ENCODE peak calls at places on chromosomes 16 and 17, in four cellular contexts. M is kidney epithelial cell, D is neural crest cell, H is esophagus squamous epithelium. U is an unnamed sample.

GRCh38 chr17:83191388-83192160 is 112.2 kb downstream of the METRNL start:
- DNase-seq in M (no peak), D (no peak), H (no peak), U (no peak)

GRCh38 chr16:10880609-10881452 is 3.8 kb downstream of the CIITA start:
- DNase-seq in M (no peak), D (no peak), H (no peak), U (no peak)

GRCh38 chr16:81463296-81463890 is 18.8 kb downstream of the CMIP start:
- DNase-seq in M (no peak), D (no peak), H (no peak), U (no peak)

GRCh38 chr16:21722771-21723460 is 59.1 kb downstream of the OTOA start:
- DNase-seq in M (no peak), D (no peak), H (no peak), U (no peak)

GRCh38 chr16:21169249-21169981 is 10.9 kb downstream of the LDAF1 start:
- DNase-seq in M (no peak), D (no peak), H (no peak), U (no peak)

GRCh38 chr17:16662936-16663335 is 9.3 kb upstream of the ZNF624 start:
- DNase-seq in M (no peak), D (no peak), H (no peak), U (peak; percentile 15)

GRCh38 chr16:71807905-71808592 is 585 bp downstream of the AP1G1 start:
- DNase-seq in M (no peak), D (no peak), H (no peak), U (peak; percentile 31)

GRCh38 chr17:83171661-83172060 is 92.3 kb downstream of the METRNL start:
- DNase-seq in M (no peak), D (no peak), H (no peak), U (peak; percentile 19)

GRCh38 chr16:3182608-3183444 is 5.2 kb upstream of the OR1F1 start:
- DNase-seq in M (no peak), D (peak; percentile 75), H (no peak), U (no peak)

GRCh38 chr17:17498606-17499301 is 2.6 kb upstream of the RASD1 start:
- DNase-seq in M (no peak), D (no peak), H (no peak), U (no peak)

GRCh38 chr17:72117470-72117747 is 3.4 kb upstream of the SOX9 start:
- DNase-seq in M (no peak), D (no peak), H (no peak), U (no peak)

GRCh38 chr17:75517277-75517865 is 1.0 kb downstream of the TSEN54 start:
- DNase-seq in M (no peak), D (no peak), H (no peak), U (no peak)

GRCh38 chr16:61713787-61714186 is 322.5 kb downstream of the CDH8 start:
- DNase-seq in M (no peak), D (no peak), H (no peak), U (no peak)

GRCh38 chr17:66190738-66191606 is 961 bp downstream of the CEP112 start:
- DNase-seq in M (no peak), D (no peak), H (no peak), U (no peak)

GRCh38 chr16:66271074-66272060 is 95.1 kb upstream of the CDH5 start:
- DNase-seq in M (no peak), D (no peak), H (no peak), U (no peak)

DNA sequence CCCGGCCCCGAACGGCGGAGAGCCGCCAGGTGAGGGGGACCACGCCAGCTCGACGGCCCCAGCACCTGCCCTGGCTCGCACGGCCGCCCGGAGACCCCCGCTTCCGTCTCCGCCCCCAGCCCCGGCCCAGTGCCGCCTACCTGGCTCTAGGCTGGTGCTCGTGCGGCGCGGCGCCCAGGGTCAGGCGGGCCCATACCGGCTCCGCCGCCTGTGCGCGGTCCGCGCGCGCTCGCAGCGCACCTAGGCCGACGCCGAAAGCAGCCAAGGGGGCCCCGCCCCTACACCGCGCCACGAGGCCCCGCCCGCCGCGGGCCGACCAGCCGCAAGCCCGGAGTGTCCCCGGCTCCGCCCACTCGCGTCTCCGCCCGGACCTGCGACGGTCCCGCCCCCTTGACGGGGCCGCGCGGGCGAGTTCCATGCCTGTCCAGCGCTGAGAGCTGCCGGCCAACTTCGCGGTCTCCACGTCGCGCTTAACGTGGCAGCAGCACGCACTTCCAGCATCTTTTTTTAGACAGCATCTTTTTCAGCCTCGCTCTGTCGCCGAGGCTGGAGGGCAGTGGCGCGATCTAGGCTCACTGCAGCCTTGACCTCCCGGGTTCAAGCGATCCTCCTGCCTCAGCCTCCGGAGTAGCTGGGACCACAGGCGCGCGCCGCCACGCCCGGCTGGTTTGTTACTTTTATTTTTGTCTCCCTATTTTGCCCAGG is at the start of gene SLC25A39:
- DNase-seq in M (peak; percentile 58), D (peak; percentile 95), H (peak; percentile 66), U (peak; percentile 88)
- TF ChIP-seq CTCF in M (no peak), D (no peak), H (no peak), U (no peak)

GRCh38 chr17:61393550-61393903 is 6.1 kb upstream of the TBX2 start:
- DNase-seq in M (no peak), D (no peak), H (no peak), U (no peak)
- TF ChIP-seq CTCF in M (peak; percentile 29), D (peak; percentile 39), H (peak; percentile 32), U (no peak)

DNA sequence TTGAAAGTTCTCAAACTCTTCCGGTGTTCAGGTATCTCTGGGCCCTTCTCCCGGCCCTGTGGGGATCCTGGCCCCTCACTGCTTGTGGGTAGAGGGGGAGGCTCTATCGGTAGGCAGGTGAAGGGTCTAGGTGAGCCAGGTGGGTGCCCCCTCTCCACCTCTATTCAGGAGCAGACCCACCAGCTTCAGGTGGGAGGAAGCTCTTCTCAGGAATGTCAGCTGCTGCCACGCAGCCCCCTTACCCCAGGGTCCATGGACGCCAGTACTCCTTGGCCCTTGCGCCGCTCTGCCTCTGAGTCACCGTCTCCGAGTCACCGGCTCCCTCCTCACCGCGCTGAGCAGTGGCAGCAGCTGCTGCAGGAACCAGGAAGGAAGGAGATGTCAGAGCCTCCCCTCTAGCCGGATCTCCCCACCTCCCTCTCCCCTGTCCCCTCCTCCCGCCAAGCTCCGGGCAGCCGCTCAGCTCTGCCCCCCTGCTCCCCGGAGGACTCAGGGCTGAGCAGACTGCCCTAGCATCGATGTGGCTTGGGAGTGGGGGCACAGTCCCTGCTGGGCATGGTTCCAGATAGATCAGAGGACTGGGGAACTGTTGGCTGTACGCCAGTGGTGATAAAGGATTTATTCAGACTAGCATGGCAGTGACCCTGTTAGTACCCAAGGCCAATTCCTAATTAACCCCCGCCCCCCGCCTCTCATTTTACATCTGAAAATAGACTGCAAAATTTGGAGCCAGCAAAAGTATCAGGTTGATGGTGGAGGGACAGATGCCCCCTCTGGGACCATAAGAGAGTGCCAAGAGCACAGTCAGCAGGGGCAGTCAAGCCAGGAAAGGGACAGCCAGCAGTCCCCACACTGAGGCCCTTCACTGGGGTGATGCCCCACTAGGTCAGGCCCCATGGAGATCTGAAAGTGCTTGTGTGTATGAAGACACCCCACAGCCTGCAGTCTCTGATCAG is at the start of gene OSBPL7:
- DNase-seq in M (peak; percentile 73), D (peak; percentile 44), H (peak; percentile 33), U (peak; percentile 74)
- TF ChIP-seq CTCF in M (peak; percentile 30), D (no peak), H (no peak), U (peak; percentile 76)

DNA sequence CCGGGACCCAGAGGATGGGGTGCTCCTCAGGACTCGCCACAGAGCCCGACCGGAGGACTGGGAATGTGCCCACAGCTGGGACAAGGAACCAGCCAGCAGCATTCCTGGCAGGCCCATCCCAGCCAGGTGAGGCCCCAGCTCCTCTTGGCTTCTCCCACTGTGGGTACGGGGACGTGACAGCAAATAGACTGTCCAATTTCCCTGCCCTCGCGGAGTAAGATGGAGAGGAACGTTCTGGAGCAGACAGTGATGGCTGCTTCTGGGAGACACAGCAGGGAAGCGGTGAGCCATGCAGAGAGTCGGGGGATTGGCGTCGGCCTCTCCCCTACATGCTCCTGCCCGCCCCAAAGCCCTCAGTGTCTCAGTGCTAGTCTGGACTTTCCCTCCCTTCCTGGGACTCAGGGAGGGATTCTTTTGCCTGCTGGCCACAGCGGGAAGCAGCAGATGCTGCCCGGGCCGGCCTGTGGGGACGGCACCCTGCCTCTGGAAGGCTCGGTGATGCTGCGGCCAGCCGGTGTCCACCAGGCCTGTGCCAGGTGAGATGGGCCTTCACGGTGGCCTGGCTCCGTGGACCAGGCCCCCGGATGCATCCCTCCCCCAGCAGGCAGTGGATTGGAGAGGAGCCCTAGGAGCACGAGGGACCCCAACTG is 89.1 kb downstream of the SEC14L1 start:
- DNase-seq in M (no peak), D (no peak), H (no peak), U (no peak)
- TF ChIP-seq CTCF in M (no peak), D (no peak), H (no peak), U (no peak)

GRCh38 chr17:36151891-36152638 is 24.4 kb downstream of the TBC1D3B start:
- DNase-seq in M (no peak), D (no peak), H (no peak), U (no peak)

GRCh38 chr17:36148559-36149295 is 27.7 kb downstream of the TBC1D3B start:
- DNase-seq in M (no peak), D (peak; percentile 78), H (no peak), U (peak; percentile 91)

GRCh38 chr17:36147601-36148000 is 28.8 kb downstream of the TBC1D3B start:
- DNase-seq in M (no peak), D (no peak), H (no peak), U (no peak)

GRCh38 chr17:36152639-36153120 is 23.8 kb downstream of the TBC1D3B start:
- DNase-seq in M (no peak), D (no peak), H (no peak), U (no peak)

GRCh38 chr17:36149296-36149820 is 27.1 kb downstream of the TBC1D3B start:
- DNase-seq in M (no peak), D (no peak), H (no peak), U (no peak)
- TF ChIP-seq CTCF in M (no peak), D (peak; percentile 10), H (no peak), U (peak; percentile 80)

GRCh38 chr17:50620237-50620636 is 14.4 kb upstream of the ABCC3 start:
- DNase-seq in M (no peak), D (no peak), H (no peak), U (no peak)

GRCh38 chr17:50621562-50621961 is 13.1 kb upstream of the ABCC3 start:
- DNase-seq in M (no peak), D (no peak), H (no peak), U (no peak)

GRCh38 chr17:50619489-50619888 is 15.2 kb upstream of the ABCC3 start:
- DNase-seq in M (no peak), D (no peak), H (no peak), U (no peak)

GRCh38 chr17:50618941-50619340 is 15.7 kb upstream of the ABCC3 start:
- DNase-seq in M (no peak), D (no peak), H (no peak), U (no peak)

GRCh38 chr17:50620848-50621247 is 13.8 kb upstream of the ABCC3 start:
- DNase-seq in M (no peak), D (no peak), H (no peak), U (no peak)
- TF ChIP-seq CTCF in M (peak; percentile 25), D (peak; percentile 16), H (no peak), U (no peak)

DNA sequence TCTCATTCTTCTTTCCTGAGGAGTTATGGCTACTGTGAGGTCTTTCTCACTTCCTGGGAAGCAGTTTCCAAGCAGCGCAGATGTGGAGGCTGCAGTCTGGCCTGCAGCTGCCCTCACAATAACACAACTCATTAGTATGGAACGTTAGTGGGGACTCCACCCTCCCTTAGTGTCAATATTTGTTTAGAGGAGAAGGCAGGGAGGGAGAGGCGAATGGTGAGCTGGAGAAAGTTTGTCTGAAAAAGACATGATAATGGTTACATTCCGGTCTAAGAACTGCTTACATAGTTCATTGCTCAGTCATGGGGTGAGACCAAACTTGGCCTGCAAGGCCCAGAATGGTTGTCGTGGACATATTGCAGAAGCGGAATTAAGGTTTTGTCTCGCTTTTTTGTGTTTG is 170.2 kb downstream of the HS3ST3B1 start:
- DNase-seq in M (no peak), D (no peak), H (no peak), U (peak; percentile 38)
- TF ChIP-seq CTCF in M (no peak), D (no peak), H (no peak), U (no peak)